ENCODE peak calls at places on chromosomes 1 and 21, in five cellular contexts. A is omental fat pad, U is lung, K is astrocyte of the cerebellum, B is mammary epithelial cell. X is an unnamed sample.

GRCh38 chr1:236065509-236066005 is 667 bp upstream of the NID1 start:
- DNase-seq in B (no peak), U (no peak), K (no peak), A (no peak), X (no peak)

GRCh38 chr1:82820816-82821215 is 1020.1 kb downstream of the ADGRL2 start:
- DNase-seq in A (no peak), K (no peak), B (no peak), U (no peak), X (no peak)

GRCh38 chr1:161207173-161207572 is 5.0 kb downstream of the NDUFS2 start:
- DNase-seq in B (no peak), A (no peak), U (no peak), K (no peak), X (no peak)

GRCh38 chr1:169821500-169821899 is 26.8 kb upstream of the METTL18 start:
- DNase-seq in A (no peak), K (no peak), U (no peak), B (no peak), X (no peak)

GRCh38 chr1:193069748-193070394 is 10.5 kb downstream of the RO60 start:
- DNase-seq in K (no peak), A (no peak), B (no peak), U (no peak), X (no peak)

GRCh38 chr1:206587904-206588303 is 24.4 kb downstream of the EIF2D start:
- DNase-seq in U (no peak), B (no peak), K (no peak), A (peak; percentile 4), X (no peak)

GRCh38 chr1:17527036-17527914 is 12.2 kb upstream of the ARHGEF10L start:
- DNase-seq in A (no peak), B (no peak), K (no peak), U (no peak), X (no peak)

GRCh38 chr1:113190930-113191329 is 117.9 kb downstream of the LRIG2 start:
- DNase-seq in B (no peak), A (no peak), K (no peak), U (no peak), X (no peak)

GRCh38 chr1:16615253-16616252 is 2.2 kb upstream of the NBPF1 start:
- DNase-seq in U (peak; percentile 36), B (no peak), A (peak; percentile 27), K (no peak), X (no peak)

GRCh38 chr21:46124083-46124925 is 26.4 kb downstream of the COL6A2 start:
- DNase-seq in B (no peak), A (peak; percentile 14), U (no peak), K (no peak), X (no peak)

GRCh38 chr1:221692643-221693042 is 49.2 kb downstream of the DUSP10 start:
- DNase-seq in K (no peak), B (no peak), A (no peak), U (no peak), X (no peak)

GRCh38 chr1:181100924-181101323 is 12.4 kb downstream of the IER5 start:
- DNase-seq in B (no peak), A (no peak), U (no peak), K (no peak), X (no peak)

GRCh38 chr1:179087665-179088064 is 5.8 kb downstream of the TOR3A start:
- DNase-seq in B (no peak), K (no peak), A (no peak), U (no peak), X (no peak)

GRCh38 chr1:175508320-175509110 is 234.9 kb downstream of the TNR start:
- DNase-seq in A (no peak), B (peak; percentile 49), K (no peak), U (no peak), X (no peak)

GRCh38 chr1:9211291-9211811 is 23.2 kb upstream of the H6PD start:
- DNase-seq in K (peak; percentile 57), A (no peak), B (no peak), U (no peak), X (no peak)

GRCh38 chr1:247966520-247967204 is 1.6 kb downstream of the OR2AK2 start:
- DNase-seq in U (no peak), B (no peak), K (no peak), A (no peak), X (no peak)

GRCh38 chr1:232244426-232244825 is 385.5 kb downstream of the SIPA1L2 start:
- DNase-seq in U (no peak), K (no peak), A (no peak), B (no peak), X (no peak)

GRCh38 chr1:48023488-48023887 is 26.3 kb upstream of the TRABD2B start:
- DNase-seq in A (no peak), B (no peak), U (no peak), K (no peak), X (no peak)
- TF ChIP-seq CTCF in A (no peak), B (peak; percentile 21), U (no peak), K (no peak), X (no peak)

DNA sequence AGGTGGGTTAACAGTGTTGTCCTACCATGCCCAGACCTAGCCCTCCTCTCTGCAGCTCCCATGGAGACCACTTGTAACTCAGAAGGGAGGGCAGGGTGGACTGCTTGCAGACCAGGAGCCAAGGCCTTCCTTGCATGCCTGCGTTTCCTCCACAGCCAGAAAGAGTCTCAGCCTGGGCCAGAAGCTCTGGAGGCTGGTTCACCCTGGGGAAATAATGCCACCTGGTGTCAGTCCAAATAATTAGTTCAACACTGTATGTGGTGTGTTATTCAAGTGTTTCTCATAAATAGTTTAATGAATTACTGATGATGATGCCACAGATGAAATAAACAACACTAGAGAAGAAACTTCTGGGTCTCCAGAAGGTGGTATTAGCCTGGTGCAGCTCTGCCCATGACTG is 16.9 kb upstream of the VANGL1 start:
- DNase-seq in K (no peak), A (no peak), B (no peak), U (no peak), X (no peak)
- TF ChIP-seq CTCF in K (no peak), A (no peak), B (peak; percentile 29), U (no peak), X (no peak)

GRCh38 chr1:47210666-47211065 is 20.8 kb upstream of the PDZK1IP1 start:
- DNase-seq in K (no peak), B (peak; percentile 23), A (no peak), U (no peak), X (no peak)
- TF ChIP-seq CTCF in K (no peak), B (no peak), A (no peak), U (no peak), X (no peak)

DNA sequence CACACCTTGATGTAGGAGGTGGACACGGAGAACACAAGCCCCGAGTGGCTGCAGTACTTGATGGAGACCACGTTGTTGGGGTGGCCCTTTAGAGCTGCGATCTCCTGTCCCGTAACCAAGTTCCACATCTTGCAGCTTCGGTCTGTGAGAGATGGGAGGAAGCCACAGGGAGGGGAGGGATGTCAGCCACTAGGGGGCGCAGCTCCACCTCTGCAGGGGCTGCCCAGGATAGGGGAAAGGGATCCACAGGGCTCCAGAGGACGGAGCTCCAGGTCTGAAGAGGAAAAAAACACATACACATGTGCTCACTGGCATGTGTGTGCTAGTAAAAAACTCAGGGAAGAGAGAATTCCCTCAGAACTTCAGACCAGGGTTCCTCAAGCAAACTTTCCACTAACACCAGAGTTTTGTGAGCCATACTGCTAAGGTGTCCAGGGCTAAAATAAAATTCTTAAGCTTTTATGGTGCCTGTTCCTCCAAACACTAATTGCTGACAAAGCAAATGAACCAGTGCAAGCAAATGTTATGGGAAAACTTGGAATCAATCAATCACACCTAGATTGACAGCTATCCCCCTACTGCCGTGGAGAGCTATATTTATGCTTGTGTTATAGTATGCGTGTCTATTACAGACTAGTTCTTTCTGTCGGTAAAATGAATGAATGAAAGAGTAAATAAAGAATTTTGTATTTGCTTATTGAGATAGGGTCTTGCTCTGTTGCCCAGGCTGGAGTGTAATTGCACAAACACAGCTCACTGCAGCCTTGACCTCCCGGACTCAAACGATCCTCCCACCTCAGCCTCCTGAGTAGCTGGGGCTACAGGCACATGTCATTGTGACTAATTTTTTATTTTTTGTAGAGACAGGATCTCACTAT is 43.7 kb downstream of the KIF21B start:
- DNase-seq in K (no peak), U (no peak), B (peak; percentile 8), A (no peak), X (no peak)
- TF ChIP-seq CTCF in K (peak; percentile 35), U (peak; percentile 24), B (peak; percentile 56), A (no peak), X (peak; percentile 39)

GRCh38 chr1:66331641-66332523 is 202.1 kb upstream of the SGIP1 start:
- DNase-seq in K (peak; percentile 67), U (peak; percentile 69), B (peak; percentile 75), A (no peak), X (no peak)
- TF ChIP-seq CTCF in K (peak; percentile 50), U (no peak), B (peak; percentile 21), A (no peak), X (peak; percentile 50)

X was measured in BJ.